ENCODE peak calls at places on chromosomes 5 and 9, in four cellular contexts. L, Z, D and P are unnamed samples.
A peak's percentile ranks its signal among the peaks of the same experiment; 100 is the strongest.

GRCh38 chr5:9533096-9533495 is 12.8 kb downstream of the SEMA5A start:
- DNase-seq in L (no peak), D (no peak), Z (no peak), P (no peak)

GRCh38 chr9:16848189-16848588 is 22.3 kb downstream of the BNC2 start:
- DNase-seq in D (no peak), Z (no peak), L (no peak), P (no peak)

GRCh38 chr5:41835625-41836024 is 34.6 kb downstream of the OXCT1 start:
- DNase-seq in L (no peak), D (peak; percentile 69), Z (peak; percentile 34), P (no peak)

GRCh38 chr5:78755822-78756429 is 107.4 kb upstream of the LHFPL2 start:
- DNase-seq in Z (no peak), D (no peak), L (no peak), P (no peak)

GRCh38 chr5:72654231-72654630 is 147.0 kb upstream of the ZNF366 start:
- DNase-seq in D (no peak), L (no peak), Z (no peak), P (no peak)

GRCh38 chr9:89418112-89418872 is 79.6 kb downstream of the SEMA4D start:
- DNase-seq in L (no peak), Z (peak; percentile 53), D (no peak), P (no peak)

GRCh38 chr9:3337515-3337914 is 188.3 kb downstream of the RFX3 start:
- DNase-seq in D (peak; percentile 16), L (no peak), Z (peak; percentile 18), P (no peak)

GRCh38 chr9:105238302-105238701 is 6.1 kb upstream of the SLC44A1 start:
- DNase-seq in L (peak; percentile 78), D (no peak), Z (no peak), P (no peak)

GRCh38 chr5:107670927-107671741 is at the start of gene EFNA5:
- DNase-seq in L (peak; percentile 46), Z (peak; percentile 56), D (peak; percentile 21), P (no peak)

GRCh38 chr5:52801329-52801728 is 13.6 kb downstream of the ITGA1 start:
- DNase-seq in D (no peak), L (no peak), Z (peak; percentile 6), P (no peak)

GRCh38 chr9:130220351-130220750 is 45.2 kb upstream of the HMCN2 start:
- DNase-seq in D (no peak), L (no peak), Z (no peak), P (no peak)

GRCh38 chr5:53334431-53334941 is 145.9 kb upstream of the FST start:
- DNase-seq in Z (no peak), L (no peak), D (no peak), P (no peak)

GRCh38 chr5:129148-129547 is 37.2 kb downstream of the PLEKHG4B start:
- DNase-seq in D (no peak), Z (no peak), L (no peak), P (no peak)
- H3K9me3 ChIP-seq in D (no peaks in the 10 kb centered on the region), Z (peaks cover 11% of the 10 kb centered on the region), L (peaks cover 20% of the 10 kb centered on the region), P (peaks cover 10% of the 10 kb centered on the region)

DNA sequence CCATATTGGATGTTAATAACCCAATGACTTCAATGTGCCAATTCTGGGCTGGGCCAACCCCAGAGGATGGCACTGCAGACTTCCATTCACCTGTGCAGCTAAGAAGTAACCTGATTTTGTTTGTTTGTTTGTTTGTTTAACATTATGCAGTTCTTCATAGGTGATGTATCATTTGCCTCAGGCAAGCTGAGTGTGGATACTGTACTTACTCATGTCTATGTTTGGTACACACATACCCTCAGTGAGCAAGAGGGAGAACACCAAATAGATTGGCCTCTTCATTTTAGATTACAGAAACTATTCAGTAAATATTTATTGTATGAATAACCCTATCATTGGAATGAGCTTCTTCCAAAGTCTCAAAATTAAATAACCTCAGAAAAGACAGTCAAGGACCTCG is 180.2 kb upstream of the SMC2 start:
- DNase-seq in D (no peak), L (no peak), Z (no peak), P (no peak)
- H3K9me3 ChIP-seq in D (no peaks in the 10 kb centered on the region), L (no peaks in the 10 kb centered on the region), Z (no peaks in the 10 kb centered on the region), P (no peaks in the 10 kb centered on the region)

GRCh38 chr9:5408596-5408995 is 29.1 kb downstream of the PLGRKT start:
- DNase-seq in L (no peak), D (no peak), Z (no peak), P (no peak)
- H3K9me3 ChIP-seq in L (peaks cover 28% of the 10 kb centered on the region), D (no peaks in the 10 kb centered on the region), Z (peaks cover 22% of the 10 kb centered on the region), P (no peaks in the 10 kb centered on the region)

DNA sequence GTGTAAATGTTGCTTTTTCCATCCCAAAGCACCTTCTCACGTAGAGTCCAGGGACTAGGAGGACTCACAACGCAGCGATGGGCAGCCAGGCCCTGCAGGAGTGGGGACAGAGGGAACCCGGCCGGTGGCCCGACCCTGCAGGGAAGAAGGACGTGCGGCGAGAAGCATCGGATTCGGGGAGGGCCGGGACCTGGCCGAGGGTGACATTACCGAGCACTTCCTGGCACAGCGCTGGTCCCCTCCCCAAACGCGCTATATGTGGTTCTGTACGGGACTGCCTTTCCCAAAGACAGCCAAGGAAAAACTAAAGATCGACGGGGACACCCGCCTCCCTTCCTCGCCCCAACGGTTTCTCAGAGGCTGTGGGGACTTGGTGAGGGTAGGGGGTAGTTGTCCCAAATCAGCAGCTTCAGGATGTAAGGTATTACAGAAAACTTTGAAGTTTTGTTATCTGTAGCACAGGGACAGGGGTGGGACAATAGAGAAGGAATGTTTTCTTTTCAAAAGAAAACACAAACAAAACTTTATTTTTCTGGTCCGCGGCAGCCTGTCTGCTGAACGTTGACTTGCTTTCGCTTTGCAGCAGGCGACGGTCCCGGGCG is 887 bp upstream of the MAP3K1 start:
- DNase-seq in D (peak; percentile 54), L (peak; percentile 36), Z (peak; percentile 62), P (peak; percentile 45)
- H3K9me3 ChIP-seq in D (no peaks in the 10 kb centered on the region), L (no peaks in the 10 kb centered on the region), Z (no peaks in the 10 kb centered on the region), P (no peaks in the 10 kb centered on the region)

DNA sequence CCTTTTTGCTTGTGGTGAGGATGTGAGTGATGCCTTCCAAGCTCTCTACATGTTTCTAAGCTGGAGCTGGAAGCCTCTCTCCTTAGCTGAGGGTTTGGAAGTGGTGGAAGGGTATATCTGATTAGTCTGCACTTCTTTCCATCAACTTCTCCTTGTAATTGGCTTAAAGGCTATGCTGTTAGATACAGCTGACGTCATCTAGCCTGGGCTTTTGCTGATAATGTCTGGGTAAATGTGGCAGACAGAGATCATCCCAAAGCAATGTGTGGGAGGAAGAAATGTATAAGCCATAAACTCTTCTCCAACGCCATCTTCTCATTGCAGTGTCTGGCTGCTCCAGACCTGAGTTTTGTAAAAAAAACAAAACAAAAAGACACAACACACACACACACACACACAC is 29.3 kb downstream of the ZNF354C start:
- DNase-seq in Z (no peak), L (no peak), D (no peak), P (no peak)
- H3K9me3 ChIP-seq in Z (peaks cover 89% of the 10 kb centered on the region), L (peaks cover 99% of the 10 kb centered on the region), D (no peaks in the 10 kb centered on the region), P (peaks cover 7% of the 10 kb centered on the region)